ENCODE peak calls at places on chromosomes 5 and 9, in eight cellular contexts. M is AG09309, S is GM06990, H is choroid plexus epithelial cell, F is cardiac muscle cell, N is fibroblast of mammary gland, L is ovary, K is psoas muscle. J is an unnamed sample.

GRCh38 chr9:38067611-38067891 is 1.5 kb downstream of the SHB start:
- DNase-seq in K (peak), N (no peak), M (no peak), H (no peak), F (peak), S (no peak), L (peak), J (no peak)

GRCh38 chr5:79202076-79202475 is 33.9 kb upstream of the JMY start:
- DNase-seq in S (no peak), K (no peak), H (peak), N (peak), F (no peak), L (no peak), M (peak), J (peak)

GRCh38 chr5:164332349-164333196 is 827.2 kb downstream of the MAT2B start:
- DNase-seq in N (no peak), L (no peak), K (no peak), F (no peak), S (no peak), H (no peak), M (no peak), J (no peak)

GRCh38 chr5:20570486-20570885 is 582.5 kb upstream of the CDH18 start:
- DNase-seq in N (no peak), H (no peak), K (no peak), L (no peak), S (no peak), F (no peak), M (no peak), J (no peak)

GRCh38 chr5:64682608-64683007 is 7.7 kb upstream of the SHISAL2B start:
- DNase-seq in N (no peak), K (no peak), L (no peak), F (peak), M (no peak), H (no peak), S (no peak), J (no peak)

GRCh38 chr5:19270153-19270552 is 717.8 kb downstream of the CDH18 start:
- DNase-seq in M (no peak), K (no peak), S (no peak), L (no peak), N (no peak), H (no peak), F (no peak), J (no peak)

GRCh38 chr5:126544087-126544740 is 50.8 kb downstream of the ALDH7A1 start:
- DNase-seq in N (peak), F (peak), L (no peak), S (no peak), H (peak), K (no peak), M (no peak), J (peak)

GRCh38 chr5:112923148-112923917 is 1.3 kb upstream of the REEP5 start:
- DNase-seq in F (no peak), K (no peak), L (no peak), S (peak), N (no peak), H (no peak), M (no peak), J (no peak)

GRCh38 chr9:30039712-30040111 is 2344.7 kb upstream of the ACO1 start:
- DNase-seq in N (no peak), M (no peak), F (no peak), H (peak), S (no peak), K (no peak), L (no peak), J (no peak)

GRCh38 chr5:101915559-101915958 is 380.5 kb downstream of the SLCO4C1 start:
- DNase-seq in M (no peak), H (peak), S (no peak), F (no peak), N (no peak), K (no peak), L (no peak), J (no peak)

GRCh38 chr5:1048861-1049838 is 40.5 kb downstream of the NKD2 start:
- DNase-seq in S (no peak), F (no peak), H (no peak), M (no peak), N (no peak), L (no peak), K (peak), J (no peak)

GRCh38 chr5:177458122-177458681 is 11.6 kb downstream of the PRR7 start:
- DNase-seq in H (no peak), M (no peak), K (no peak), S (no peak), F (no peak), N (no peak), L (no peak), J (no peak)

GRCh38 chr9:93365427-93366118 is 85.9 kb upstream of the FAM120A start:
- DNase-seq in M (no peak), N (no peak), S (no peak), F (no peak), L (no peak), K (no peak), H (no peak), J (no peak)

GRCh38 chr5:4563400-4563799 is 576.7 kb upstream of the ADAMTS16 start:
- DNase-seq in F (peak), M (no peak), L (no peak), K (no peak), H (peak), S (no peak), N (peak), J (peak)

GRCh38 chr5:97501965-97502305 is 318.9 kb upstream of the RIOK2 start:
- DNase-seq in N (peak), K (no peak), S (no peak), L (no peak), H (peak), F (no peak), M (no peak), J (no peak)

GRCh38 chr9:35756743-35757526 is 2.9 kb upstream of the MSMP start:
- DNase-seq in M (no peak), F (peak), N (no peak), H (no peak), K (peak), L (peak), S (peak), J (no peak)

GRCh38 chr9:3980771-3981170 is 319.1 kb downstream of the GLIS3 start:
- DNase-seq in S (no peak), L (peak), F (peak), N (peak), K (no peak), M (no peak), H (peak), J (peak)

GRCh38 chr9:128244443-128245226 is 31.2 kb downstream of the GOLGA2 start:
- DNase-seq in L (peak), K (peak), M (peak), F (peak), H (peak), N (peak), S (no peak), J (peak)

GRCh38 chr5:119411935-119412623 is 40.2 kb upstream of the HSD17B4 start:
- DNase-seq in N (peak), L (peak), S (no peak), F (peak), H (peak), K (peak), M (no peak), J (peak)

GRCh38 chr5:55714749-55715148 is 2.6 kb upstream of the SLC38A9 start:
- DNase-seq in H (no peak), M (no peak), L (no peak), F (no peak), N (no peak), K (no peak), S (no peak), J (no peak)

GRCh38 chr5:149168276-149168675 is 27.0 kb downstream of the ABLIM3 start:
- DNase-seq in M (no peak), H (no peak), L (no peak), S (no peak), N (no peak), K (no peak), F (no peak), J (no peak)
- H3K4me3 ChIP-seq in M (no peak), H (no peak), L (no peak), S (no peak), N (no peak), K (no peak), F (no peak), J (no peak)

GRCh38 chr5:151058301-151058700 is 22.5 kb downstream of the TNIP1 start:
- DNase-seq in M (no peak), L (no peak), K (no peak), H (no peak), N (no peak), F (no peak), S (no peak), J (no peak)
- TF ChIP-seq CTCF in M (no peak), L (no peak), K (no peak), H (peak), N (peak), F (peak), S (no peak), J (peak)

GRCh38 chr5:11903614-11904269 is 504 bp downstream of the CTNND2 start:
- DNase-seq in L (peak), N (no peak), M (no peak), K (peak), F (peak), H (no peak), S (peak), J (no peak)

GRCh38 chr5:11904270-11904906 is at the start of gene CTNND2:
- DNase-seq in M (no peak), H (peak), K (no peak), S (peak), L (peak), N (no peak), F (peak), J (no peak)

GRCh38 chr5:11905209-11905608 is 963 bp upstream of the CTNND2 start:
- DNase-seq in N (no peak), S (no peak), H (no peak), M (no peak), L (no peak), F (no peak), K (no peak), J (no peak)

GRCh38 chr5:11902304-11902703 is 1.9 kb downstream of the CTNND2 start:
- DNase-seq in F (no peak), S (no peak), N (no peak), H (no peak), L (no peak), K (no peak), M (no peak), J (no peak)

GRCh38 chr5:11903121-11903613 is 1.1 kb downstream of the CTNND2 start:
- DNase-seq in H (no peak), K (no peak), N (no peak), L (peak), S (peak), F (peak), M (no peak), J (no peak)
- H3K4me3 ChIP-seq in H (no peak), K (no peak), N (no peak), L (no peak), S (no peak), F (peak), M (no peak), J (no peak)

DNA sequence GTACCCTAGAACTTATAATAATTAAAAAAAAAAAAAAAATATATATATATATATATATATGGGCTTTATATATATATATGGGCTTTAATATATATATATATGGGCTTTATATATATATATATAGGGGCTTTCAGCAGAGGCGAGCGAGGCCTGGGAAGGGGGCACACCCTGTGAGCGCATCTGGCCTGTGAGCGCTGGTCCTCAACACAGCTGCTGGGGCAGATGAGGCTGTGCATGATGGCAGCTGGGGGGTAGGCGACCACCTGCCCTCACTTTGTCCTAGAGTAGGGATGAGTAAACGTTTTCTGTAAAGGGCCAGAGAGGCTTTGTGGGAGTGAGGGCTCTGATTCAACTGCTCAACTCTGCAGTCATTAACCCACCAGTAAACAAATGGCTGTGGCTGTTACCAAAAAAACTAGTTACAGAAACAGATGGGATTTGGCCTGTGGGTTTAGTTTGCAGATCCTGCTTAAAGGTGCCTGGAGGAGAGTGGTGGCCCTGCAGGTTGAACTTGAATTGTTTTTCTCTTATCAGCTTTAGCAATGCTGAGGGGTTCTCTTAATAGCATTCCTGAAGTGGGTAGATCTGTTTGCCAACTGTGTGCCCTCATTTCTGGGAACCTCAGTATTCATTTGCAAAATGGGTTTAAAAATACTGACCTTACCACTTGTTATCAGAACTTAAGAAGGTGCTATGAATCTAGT is 88.1 kb upstream of the EPB41L4B start:
- DNase-seq in N (no peak), S (no peak), F (no peak), M (no peak), K (no peak), L (no peak), H (no peak), J (no peak)
- TF ChIP-seq CTCF in N (no peak), S (no peak), F (no peak), M (no peak), K (no peak), L (no peak), H (no peak), J (no peak)

GRCh38 chr5:37055383-37055990 is 178.9 kb downstream of the NIPBL start:
- DNase-seq in K (no peak), N (no peak), M (no peak), S (no peak), F (no peak), L (no peak), H (no peak), J (no peak)

GRCh38 chr5:37060030-37060429 is 183.5 kb downstream of the NIPBL start:
- DNase-seq in L (no peak), F (no peak), N (no peak), S (no peak), H (no peak), K (no peak), M (no peak), J (no peak)

GRCh38 chr5:37054391-37054790 is 177.8 kb downstream of the NIPBL start:
- DNase-seq in F (no peak), H (no peak), N (no peak), M (no peak), K (no peak), S (no peak), L (no peak), J (no peak)

GRCh38 chr5:37056762-37057161 is 180.2 kb downstream of the NIPBL start:
- DNase-seq in F (no peak), K (no peak), L (no peak), M (no peak), S (no peak), H (no peak), N (no peak), J (no peak)
- H3K4me3 ChIP-seq in F (no peak), K (no peak), L (no peak), M (no peak), S (no peak), H (no peak), N (no peak), J (no peak)

DNA sequence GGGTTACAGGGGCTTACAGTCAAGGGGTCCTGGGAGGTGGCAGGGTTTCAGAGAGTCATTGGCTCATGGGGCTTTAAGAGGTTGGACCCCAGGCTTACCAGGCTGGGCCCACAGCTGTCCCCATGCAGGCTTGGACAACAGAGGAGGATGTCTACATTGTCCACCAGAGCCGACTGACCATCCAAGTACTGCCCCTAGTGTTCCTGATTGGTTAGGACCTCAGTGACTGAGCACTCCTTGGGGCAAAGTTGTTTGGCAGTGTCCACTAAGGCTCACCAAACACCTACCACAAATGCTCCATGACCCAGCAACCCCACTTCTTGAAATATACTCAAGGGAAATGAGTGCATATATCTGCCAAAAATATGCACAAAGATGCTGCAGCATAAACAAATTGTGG is 265.0 kb downstream of the GADD45G start:
- DNase-seq in L (no peak), F (no peak), K (no peak), S (no peak), M (no peak), N (no peak), H (no peak), J (no peak)
- TF ChIP-seq CTCF in L (no peak), F (no peak), K (no peak), S (no peak), M (no peak), N (no peak), H (no peak), J (no peak)

J was measured in AG10803.